ENCODE peak calls at places on chromosomes 5 and 9, in nine cellular contexts. U is ecto neural progenitor cell; A is NCI-H2171; R is lower lobe of right lung; X is mucosa of descending colon; M is tibial artery; C is cardiac septum; P is CD4-positive, alpha-beta memory T cell; W is T follicular helper cell. L is an unnamed sample.

GRCh38 chr5:133429046-133429445 is 183.3 kb downstream of the FSTL4 start:
- DNase-seq in U (peak; percentile 25), A (no peak), R (no peak), X (no peak), M (no peak), C (no peak), P (no peak), W (no peak), L (no peak)

GRCh38 chr9:19769213-19769612 is 19.6 kb downstream of the SLC24A2 start:
- DNase-seq in U (no peak), A (no peak), R (no peak), X (no peak), M (no peak), C (no peak), P (no peak), W (no peak), L (no peak)

GRCh38 chr5:179125789-179126505 is 65.8 kb downstream of the ZNF354C start:
- DNase-seq in U (no peak), A (no peak), R (peak; percentile 35), X (peak; percentile 36), M (peak; percentile 61), C (peak; percentile 68), P (no peak), W (no peak), L (no peak)

GRCh38 chr5:151805414-151806225 is 33.9 kb downstream of the G3BP1 start:
- DNase-seq in U (no peak), A (no peak), R (no peak), X (no peak), M (no peak), C (no peak), P (no peak), W (no peak), L (no peak)

GRCh38 chr9:133917407-133917806 is 74.7 kb downstream of the VAV2 start:
- DNase-seq in U (no peak), A (no peak), R (no peak), X (no peak), M (no peak), C (no peak), P (no peak), W (no peak), L (no peak)

GRCh38 chr9:100028201-100028784 is 70.5 kb downstream of the ERP44 start:
- DNase-seq in U (peak; percentile 77), A (peak; percentile 29), R (peak; percentile 58), X (no peak), M (peak; percentile 78), C (no peak), P (peak; percentile 58), W (peak; percentile 37), L (peak; percentile 74)

GRCh38 chr9:108445431-108446018 is 410.3 kb downstream of the ACTL7B start:
- DNase-seq in U (peak; percentile 49), A (no peak), R (no peak), X (no peak), M (no peak), C (no peak), P (no peak), W (no peak), L (no peak)

GRCh38 chr5:135944967-135945560 is 9.7 kb downstream of the LECT2 start:
- DNase-seq in U (no peak), A (peak; percentile 38), R (no peak), X (no peak), M (no peak), C (no peak), P (peak; percentile 33), W (peak; percentile 15), L (peak; percentile 80)

GRCh38 chr5:131382407-131383395 is 118.8 kb downstream of the CDC42SE2 start:
- DNase-seq in U (no peak), A (no peak), R (no peak), X (no peak), M (no peak), C (no peak), P (peak; percentile 89), W (peak; percentile 37), L (peak; percentile 61)

L was measured in PC-3.